ENCODE peak calls at places on chromosome 13, in six cellular contexts. One of them, this sample, is unnamed.

GRCh38 chr13:82647540-82647939 is 1234.7 kb downstream of the SLITRK1 start:
- DNase-seq in T follicular helper cell: no peak
- DNase-seq in GM13976: no peak
- DNase-seq in GM23248: no peak
- DNase-seq in CD4-positive, alpha-beta memory T cell: no peak
- DNase-seq in activated B cell treated with CpG ODN at 0.5 μM for 24 hours: no peak
- DNase-seq in this sample: no peak

GRCh38 chr13:30892966-30893365 is 13.1 kb upstream of the MEDAG start:
- DNase-seq in T follicular helper cell: no peak
- DNase-seq in GM13976: no peak
- DNase-seq in GM23248: peak
- DNase-seq in CD4-positive, alpha-beta memory T cell: no peak
- DNase-seq in activated B cell treated with CpG ODN at 0.5 μM for 24 hours: no peak
- DNase-seq in this sample: peak

GRCh38 chr13:94305033-94305432 is 174.4 kb downstream of the DCT start:
- DNase-seq in T follicular helper cell: no peak
- DNase-seq in GM13976: no peak
- DNase-seq in GM23248: no peak
- DNase-seq in CD4-positive, alpha-beta memory T cell: no peak
- DNase-seq in activated B cell treated with CpG ODN at 0.5 μM for 24 hours: no peak
- DNase-seq in this sample: no peak

GRCh38 chr13:52954838-52955237 is 73.8 kb upstream of the OLFM4 start:
- DNase-seq in T follicular helper cell: no peak
- DNase-seq in GM13976: no peak
- DNase-seq in GM23248: no peak
- DNase-seq in CD4-positive, alpha-beta memory T cell: no peak
- DNase-seq in activated B cell treated with CpG ODN at 0.5 μM for 24 hours: no peak
- DNase-seq in this sample: no peak

GRCh38 chr13:112066624-112067004 is 335 bp upstream of the SOX1 start:
- DNase-seq in T follicular helper cell: peak
- DNase-seq in GM13976: no peak
- DNase-seq in GM23248: peak
- DNase-seq in CD4-positive, alpha-beta memory T cell: peak
- DNase-seq in activated B cell treated with CpG ODN at 0.5 μM for 24 hours: no peak
- DNase-seq in this sample: no peak

GRCh38 chr13:113449693-113450347 is 3.5 kb downstream of the ADPRHL1 start:
- DNase-seq in T follicular helper cell: no peak
- DNase-seq in GM13976: no peak
- DNase-seq in GM23248: no peak
- DNase-seq in CD4-positive, alpha-beta memory T cell: no peak
- DNase-seq in activated B cell treated with CpG ODN at 0.5 μM for 24 hours: no peak
- DNase-seq in this sample: no peak

GRCh38 chr13:111960152-111960772 is 106.7 kb upstream of the SOX1 start:
- DNase-seq in T follicular helper cell: no peak
- DNase-seq in GM13976: no peak
- DNase-seq in GM23248: no peak
- DNase-seq in CD4-positive, alpha-beta memory T cell: no peak
- DNase-seq in activated B cell treated with CpG ODN at 0.5 μM for 24 hours: no peak
- DNase-seq in this sample: no peak

GRCh38 chr13:38648912-38649311 is 38.0 kb upstream of the FREM2 start:
- DNase-seq in T follicular helper cell: no peak
- DNase-seq in GM13976: no peak
- DNase-seq in GM23248: no peak
- DNase-seq in CD4-positive, alpha-beta memory T cell: no peak
- DNase-seq in activated B cell treated with CpG ODN at 0.5 μM for 24 hours: no peak
- DNase-seq in this sample: no peak

GRCh38 chr13:98454389-98454881 is 122.5 kb downstream of the STK24 start:
- DNase-seq in T follicular helper cell: no peak
- DNase-seq in GM13976: no peak
- DNase-seq in GM23248: peak
- DNase-seq in CD4-positive, alpha-beta memory T cell: no peak
- DNase-seq in activated B cell treated with CpG ODN at 0.5 μM for 24 hours: no peak
- DNase-seq in this sample: no peak

GRCh38 chr13:21149568-21149967 is 26.8 kb downstream of the SKA3 start:
- DNase-seq in T follicular helper cell: no peak
- DNase-seq in GM13976: peak
- DNase-seq in GM23248: peak
- DNase-seq in CD4-positive, alpha-beta memory T cell: no peak
- DNase-seq in activated B cell treated with CpG ODN at 0.5 μM for 24 hours: no peak
- DNase-seq in this sample: no peak

GRCh38 chr13:29935309-29935981 is 85.0 kb upstream of the UBL3 start:
- DNase-seq in T follicular helper cell: peak
- DNase-seq in GM13976: peak
- DNase-seq in GM23248: no peak
- DNase-seq in CD4-positive, alpha-beta memory T cell: peak
- DNase-seq in activated B cell treated with CpG ODN at 0.5 μM for 24 hours: no peak
- DNase-seq in this sample: no peak

GRCh38 chr13:111956261-111957151 is 110.4 kb upstream of the SOX1 start:
- DNase-seq in T follicular helper cell: no peak
- DNase-seq in GM13976: no peak
- DNase-seq in GM23248: no peak
- DNase-seq in CD4-positive, alpha-beta memory T cell: no peak
- DNase-seq in activated B cell treated with CpG ODN at 0.5 μM for 24 hours: no peak
- DNase-seq in this sample: peak

This sample was measured in upper lobe of left lung.